ENCODE peak calls at places on chromosomes 2 and 18, in four cellular contexts. One of them, this sample, is unnamed.

GRCh38 chr2:14234911-14235310 is 397.6 kb upstream of the LRATD1 start:
- DNase-seq in HepG2: no peak
- DNase-seq in K562: no peak
- DNase-seq in WTC11: no peak
- DNase-seq in this sample: no peak

GRCh38 chr2:43559391-43560230 is 36.2 kb downstream of the THADA start:
- DNase-seq in K562: no peak
- DNase-seq in WTC11: no peak
- DNase-seq in HepG2: no peak
- DNase-seq in this sample: no peak

GRCh38 chr2:240494194-240494793 is 58.8 kb downstream of the GPC1 start:
- DNase-seq in HepG2: no peak
- DNase-seq in WTC11: no peak
- DNase-seq in K562: no peak
- DNase-seq in this sample: no peak

GRCh38 chr2:233471291-233472035 is 95.1 kb downstream of the USP40 start:
- DNase-seq in K562: no peak
- DNase-seq in WTC11: no peak
- DNase-seq in HepG2: no peak
- DNase-seq in this sample: no peak

GRCh38 chr2:155310589-155310988 is 612.1 kb downstream of the KCNJ3 start:
- DNase-seq in WTC11: no peak
- DNase-seq in HepG2: peak; percentile 21
- DNase-seq in K562: no peak
- DNase-seq in this sample: peak; percentile 16

GRCh38 chr18:77062518-77063003 is 70.0 kb downstream of the MBP start:
- DNase-seq in WTC11: no peak
- DNase-seq in K562: no peak
- DNase-seq in HepG2: no peak
- DNase-seq in this sample: no peak

GRCh38 chr2:2845796-2846315 is 514.8 kb upstream of the MYT1L start:
- DNase-seq in K562: no peak
- DNase-seq in HepG2: no peak
- DNase-seq in WTC11: no peak
- DNase-seq in this sample: no peak

GRCh38 chr2:170845343-170845742 is 28.7 kb downstream of the GAD1 start:
- DNase-seq in HepG2: no peak
- DNase-seq in WTC11: peak; percentile 77
- DNase-seq in K562: peak; percentile 41
- DNase-seq in this sample: peak; percentile 27

GRCh38 chr18:76463358-76463757 is 31.7 kb downstream of the ZNF516 start:
- DNase-seq in HepG2: no peak
- DNase-seq in K562: no peak
- DNase-seq in WTC11: no peak
- DNase-seq in this sample: no peak

GRCh38 chr18:79903787-79904356 is 47.6 kb downstream of the SLC66A2 start:
- DNase-seq in HepG2: no peak
- DNase-seq in WTC11: no peak
- DNase-seq in K562: no peak
- DNase-seq in this sample: no peak

GRCh38 chr18:55633032-55633431 is 45.0 kb upstream of the TCF4 start:
- DNase-seq in WTC11: no peak
- DNase-seq in K562: no peak
- DNase-seq in HepG2: no peak
- DNase-seq in this sample: no peak

GRCh38 chr2:133825778-133826177 is 257.5 kb upstream of the NCKAP5 start:
- DNase-seq in WTC11: no peak
- DNase-seq in HepG2: no peak
- DNase-seq in K562: no peak
- DNase-seq in this sample: no peak

GRCh38 chr2:65261676-65262075 is 34.0 kb downstream of the ACTR2 start:
- DNase-seq in K562: no peak
- DNase-seq in WTC11: no peak
- DNase-seq in HepG2: no peak
- DNase-seq in this sample: no peak

GRCh38 chr2:237682901-237683670 is 55.7 kb downstream of the LRRFIP1 start:
- DNase-seq in K562: no peak
- DNase-seq in HepG2: peak; percentile 46
- DNase-seq in WTC11: no peak
- DNase-seq in this sample: no peak

GRCh38 chr2:40401896-40402295 is 50.0 kb downstream of the SLC8A1 start:
- DNase-seq in HepG2: no peak
- DNase-seq in K562: no peak
- DNase-seq in WTC11: no peak
- DNase-seq in this sample: no peak

GRCh38 chr2:192286093-192286701 is 91.5 kb upstream of the TMEFF2 start:
- DNase-seq in HepG2: peak; percentile 35
- DNase-seq in WTC11: no peak
- DNase-seq in K562: no peak
- DNase-seq in this sample: peak; percentile 6

DNA sequence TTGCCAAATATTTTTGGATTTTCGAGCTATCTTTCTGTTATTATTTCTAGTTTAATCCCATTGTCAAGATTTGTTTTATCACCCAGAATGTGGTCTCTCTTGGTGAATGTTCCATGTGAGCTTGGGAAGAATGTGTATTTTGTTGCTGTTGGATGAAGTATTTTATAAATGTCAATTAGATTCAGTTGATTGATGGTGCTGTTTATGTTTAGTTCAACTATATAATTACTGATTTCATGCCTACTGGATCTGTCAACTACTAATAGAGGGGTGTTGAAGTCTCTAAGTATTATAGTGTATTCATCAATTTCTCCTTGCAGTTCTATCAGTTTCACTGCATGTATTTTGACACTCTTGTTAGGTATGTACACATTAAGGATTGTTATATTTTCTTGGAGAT is 34.7 kb upstream of the RMND5A start:
- DNase-seq in K562: no peak
- DNase-seq in WTC11: no peak
- DNase-seq in HepG2: no peak
- DNase-seq in this sample: no peak
- TF ChIP-seq ELF4 in K562: no peak
- TF ChIP-seq ELF4 in WTC11: no peak
- TF ChIP-seq ELF4 in HepG2: no peak
- TF ChIP-seq ELF4 in this sample: no peak

GRCh38 chr2:226661789-226662545 is 137.7 kb downstream of the IRS1 start:
- DNase-seq in K562: no peak
- DNase-seq in WTC11: no peak
- DNase-seq in HepG2: no peak
- DNase-seq in this sample: no peak
- TF ChIP-seq ELF4 in K562: no peak
- TF ChIP-seq ELF4 in WTC11: no peak
- TF ChIP-seq ELF4 in HepG2: no peak
- TF ChIP-seq ELF4 in this sample: no peak

GRCh38 chr2:20186078-20186854 is 38.7 kb downstream of the SDC1 start:
- DNase-seq in HepG2: peak; percentile 94
- DNase-seq in WTC11: no peak
- DNase-seq in K562: peak; percentile 70
- DNase-seq in this sample: no peak

GRCh38 chr2:20185176-20186022 is 39.5 kb downstream of the SDC1 start:
- DNase-seq in K562: no peak
- DNase-seq in WTC11: no peak
- DNase-seq in HepG2: no peak
- DNase-seq in this sample: no peak

GRCh38 chr2:20183373-20183772 is 41.6 kb downstream of the SDC1 start:
- DNase-seq in HepG2: no peak
- DNase-seq in WTC11: no peak
- DNase-seq in K562: no peak
- DNase-seq in this sample: no peak

GRCh38 chr2:20182241-20182931 is 42.5 kb downstream of the SDC1 start:
- DNase-seq in HepG2: no peak
- DNase-seq in K562: peak; percentile 52
- DNase-seq in WTC11: no peak
- DNase-seq in this sample: no peak

DNA sequence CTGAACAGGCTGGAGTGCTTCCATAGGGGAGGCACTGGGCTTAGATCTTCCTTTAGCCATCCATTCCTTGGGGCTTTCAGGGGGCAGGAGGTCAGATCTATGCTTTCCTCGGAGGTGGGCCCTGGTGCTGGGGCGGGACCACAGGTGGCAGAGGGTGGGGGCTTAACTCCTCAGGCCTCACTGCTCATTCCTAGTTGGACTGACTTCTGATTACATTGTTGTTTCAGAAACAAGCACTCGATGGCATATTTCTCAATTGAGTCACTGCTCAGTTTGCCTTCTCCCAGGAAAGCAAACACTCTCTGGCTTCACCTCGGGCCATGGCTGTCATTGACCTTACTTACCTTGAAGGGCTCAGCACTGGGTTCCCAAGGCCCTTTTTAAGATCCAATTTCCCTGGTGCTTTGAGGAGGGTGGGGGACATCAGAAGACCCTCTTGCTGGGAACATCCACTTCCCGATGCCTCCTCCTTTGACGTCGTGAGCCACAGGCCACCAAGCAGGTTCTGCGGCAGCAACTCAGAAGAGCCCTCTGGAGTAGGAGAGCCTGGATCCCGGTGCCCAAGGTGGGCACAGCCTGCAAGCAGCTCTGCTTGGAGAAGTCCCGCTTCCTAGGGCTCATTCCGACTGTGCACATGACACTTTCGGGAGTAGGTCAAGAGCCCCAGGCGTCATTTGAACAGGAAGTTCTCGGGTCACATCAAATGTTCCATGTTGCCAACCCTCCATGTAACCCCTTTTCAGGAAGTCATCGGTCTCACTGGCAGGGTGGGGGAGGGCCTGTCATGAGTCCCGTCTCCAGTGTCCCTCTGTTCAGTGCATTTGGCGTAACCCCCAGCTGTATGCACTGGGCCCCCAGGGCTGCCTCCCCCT is 40.6 kb downstream of the SDC1 start:
- DNase-seq in HepG2: peak; percentile 93
- DNase-seq in WTC11: no peak
- DNase-seq in K562: no peak
- DNase-seq in this sample: no peak
- TF ChIP-seq ELF4 in HepG2: no peak
- TF ChIP-seq ELF4 in WTC11: no peak
- TF ChIP-seq ELF4 in K562: no peak
- TF ChIP-seq ELF4 in this sample: no peak

GRCh38 chr2:23347516-23348481 is 37.2 kb upstream of the KLHL29 start:
- DNase-seq in HepG2: no peak
- DNase-seq in WTC11: no peak
- DNase-seq in K562: no peak
- DNase-seq in this sample: no peak

GRCh38 chr2:23350026-23350791 is 34.8 kb upstream of the KLHL29 start:
- DNase-seq in WTC11: no peak
- DNase-seq in K562: no peak
- DNase-seq in HepG2: no peak
- DNase-seq in this sample: no peak

GRCh38 chr2:23350792-23351355 is 34.1 kb upstream of the KLHL29 start:
- DNase-seq in K562: no peak
- DNase-seq in WTC11: no peak
- DNase-seq in HepG2: no peak
- DNase-seq in this sample: no peak

GRCh38 chr2:23351388-23352141 is 33.4 kb upstream of the KLHL29 start:
- DNase-seq in HepG2: peak; percentile 37
- DNase-seq in K562: peak; percentile 68
- DNase-seq in WTC11: peak; percentile 85
- DNase-seq in this sample: peak; percentile 92

DNA sequence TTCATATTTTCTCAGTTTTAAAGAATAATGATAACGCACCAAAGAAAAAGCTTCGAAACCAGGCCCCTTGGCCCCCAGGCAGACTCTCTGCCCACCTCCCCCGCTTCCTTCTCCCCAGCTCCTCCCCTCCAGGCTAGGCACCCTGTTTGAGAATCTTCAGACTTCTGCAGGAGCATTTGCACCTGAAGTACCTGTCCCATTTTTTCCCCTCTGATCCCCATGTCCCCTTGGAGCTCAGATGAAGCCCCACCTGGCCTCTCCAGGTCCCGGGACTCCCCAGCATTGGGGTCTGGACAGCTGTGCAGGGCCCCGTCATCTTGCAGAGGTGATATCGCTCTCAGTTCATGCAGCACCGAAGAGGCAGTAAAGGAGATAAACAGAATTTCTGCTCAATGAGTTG is 35.5 kb upstream of the KLHL29 start:
- DNase-seq in WTC11: no peak
- DNase-seq in K562: no peak
- DNase-seq in HepG2: no peak
- DNase-seq in this sample: no peak
- TF ChIP-seq ELF4 in WTC11: no peak
- TF ChIP-seq ELF4 in K562: no peak
- TF ChIP-seq ELF4 in HepG2: no peak
- TF ChIP-seq ELF4 in this sample: no peak